ENCODE peak calls at places on chromosomes 13 and 19, in eight cellular contexts. B is upper lobe of left lung, Y is HepG2, E is HCT116, Q is Panc1, G is GM23338, T is K562, U is GM12878. D is an unnamed sample.

GRCh38 chr13:112839347-112840105 is 129.5 kb upstream of the MCF2L start:
- ATAC-seq in B (peak), Y (peak), E (no peak), Q (no peak), G (no peak), T (no peak), U (no peak), D (peak)

GRCh38 chr13:48817166-48817802 is 158.4 kb upstream of the FNDC3A start:
- ATAC-seq in B (no peak), Y (peak), E (no peak), Q (no peak), G (no peak), T (no peak), U (no peak), D (no peak)

GRCh38 chr13:52929826-52930225 is 81.4 kb upstream of the PCDH8 start:
- ATAC-seq in B (no peak), Y (no peak), E (no peak), Q (no peak), G (no peak), T (no peak), U (no peak), D (no peak)

GRCh38 chr19:1768248-1768647 is 14.9 kb downstream of the ONECUT3 start:
- ATAC-seq in B (no peak), Y (peak), E (no peak), Q (no peak), G (peak), T (peak), U (no peak), D (no peak)

GRCh38 chr19:46784262-46785053 is 3.9 kb downstream of the SLC1A5 start:
- ATAC-seq in B (peak), Y (peak), E (peak), Q (peak), G (peak), T (peak), U (peak), D (peak)

GRCh38 chr13:112859128-112859816 is 109.7 kb upstream of the MCF2L start:
- ATAC-seq in B (no peak), Y (no peak), E (no peak), Q (no peak), G (no peak), T (no peak), U (no peak), D (no peak)

GRCh38 chr13:98761979-98762616 is 9.6 kb upstream of the SLC15A1 start:
- ATAC-seq in B (peak), Y (peak), E (no peak), Q (no peak), G (no peak), T (no peak), U (peak), D (no peak)

GRCh38 chr19:41325947-41326706 is 16.2 kb downstream of the CCDC97 start:
- ATAC-seq in B (no peak), Y (peak), E (no peak), Q (no peak), G (peak), T (no peak), U (peak), D (no peak)

GRCh38 chr13:110471156-110471832 is 90.2 kb downstream of the RAB20 start:
- ATAC-seq in B (peak), Y (no peak), E (no peak), Q (no peak), G (no peak), T (peak), U (peak), D (peak)

GRCh38 chr13:43196171-43196611 is 172.8 kb downstream of the DNAJC15 start:
- ATAC-seq in B (peak), Y (no peak), E (no peak), Q (no peak), G (no peak), T (no peak), U (no peak), D (peak)

GRCh38 chr19:54335979-54336892 is 2.7 kb downstream of the LILRA4 start:
- ATAC-seq in B (no peak), Y (no peak), E (no peak), Q (peak), G (no peak), T (no peak), U (no peak), D (no peak)

DNA sequence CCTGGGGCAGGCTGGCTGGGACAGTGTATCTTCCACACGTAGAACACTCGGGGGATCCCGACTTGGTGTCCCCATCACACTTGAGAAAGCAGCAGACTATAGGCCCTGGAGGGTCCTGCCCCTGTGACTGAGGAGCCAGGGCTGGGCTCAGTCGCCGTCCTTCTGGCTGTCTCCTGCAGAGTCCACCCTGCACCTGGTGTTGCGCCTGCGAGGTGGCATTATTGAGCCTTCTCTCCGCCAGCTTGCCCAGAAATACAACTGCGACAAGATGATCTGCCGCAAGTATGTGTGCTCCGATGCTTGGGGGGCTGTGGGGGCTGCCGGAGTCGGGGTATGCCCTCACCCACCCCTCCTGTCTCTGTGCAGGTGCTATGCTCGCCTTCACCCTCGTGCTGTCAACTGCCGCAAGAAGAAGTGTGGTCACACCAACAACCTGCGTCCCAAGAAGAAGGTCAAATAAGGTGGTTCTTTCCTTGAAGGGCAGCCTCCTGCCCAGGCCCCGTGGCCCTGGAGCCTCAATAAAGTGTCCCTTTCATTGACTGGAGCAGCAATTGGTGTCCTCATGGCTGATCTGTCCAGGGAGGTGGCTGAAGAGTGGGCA is 3.1 kb downstream of the UBA52 start:
- ATAC-seq in B (no peak), Y (no peak), E (no peak), Q (no peak), G (no peak), T (no peak), U (no peak), D (no peak)
- TF ChIP-seq POLR2AphosphoS5 in B (no peak), Y (no peak), E (no peak), Q (no peak), G (no peak), T (no peak), U (no peak), D (no peak)

GRCh38 chr13:41139296-41139966 is 6.8 kb upstream of the KBTBD6 start:
- ATAC-seq in B (no peak), Y (no peak), E (no peak), Q (peak), G (no peak), T (no peak), U (peak), D (no peak)

GRCh38 chr13:41145136-41145908 is 12.7 kb upstream of the KBTBD6 start:
- ATAC-seq in B (no peak), Y (no peak), E (no peak), Q (no peak), G (no peak), T (no peak), U (no peak), D (no peak)

GRCh38 chr13:41150058-41150457 is 17.5 kb upstream of the KBTBD6 start:
- ATAC-seq in B (no peak), Y (no peak), E (no peak), Q (no peak), G (no peak), T (no peak), U (no peak), D (no peak)

GRCh38 chr13:41148421-41149283 is 16.1 kb upstream of the KBTBD6 start:
- ATAC-seq in B (no peak), Y (no peak), E (no peak), Q (no peak), G (no peak), T (no peak), U (no peak), D (no peak)

GRCh38 chr13:41144576-41144975 is 12.0 kb upstream of the KBTBD6 start:
- ATAC-seq in B (no peak), Y (no peak), E (no peak), Q (no peak), G (no peak), T (no peak), U (no peak), D (no peak)
- H3K27ac ChIP-seq in B (no peak), Y (no peak), E (no peak), Q (no peak), G (no peak), T (no peak), U (no peak), D (no peak)

GRCh38 chr19:8501547-8501946 is 893 bp downstream of the PRAM1 start:
- ATAC-seq in B (no peak), Y (no peak), E (no peak), Q (no peak), G (no peak), T (no peak), U (no peak), D (no peak)
- TF ChIP-seq POLR2AphosphoS5 in B (no peak), Y (no peak), E (no peak), Q (no peak), G (no peak), T (no peak), U (no peak), D (no peak)

GRCh38 chr19:36150586-36150985 is 1.7 kb downstream of the COX7A1 start:
- ATAC-seq in B (no peak), Y (no peak), E (no peak), Q (no peak), G (no peak), T (no peak), U (no peak), D (no peak)
- H3K27ac ChIP-seq in B (peak), Y (no peak), E (no peak), Q (no peak), G (no peak), T (no peak), U (no peak), D (peak)

DNA sequence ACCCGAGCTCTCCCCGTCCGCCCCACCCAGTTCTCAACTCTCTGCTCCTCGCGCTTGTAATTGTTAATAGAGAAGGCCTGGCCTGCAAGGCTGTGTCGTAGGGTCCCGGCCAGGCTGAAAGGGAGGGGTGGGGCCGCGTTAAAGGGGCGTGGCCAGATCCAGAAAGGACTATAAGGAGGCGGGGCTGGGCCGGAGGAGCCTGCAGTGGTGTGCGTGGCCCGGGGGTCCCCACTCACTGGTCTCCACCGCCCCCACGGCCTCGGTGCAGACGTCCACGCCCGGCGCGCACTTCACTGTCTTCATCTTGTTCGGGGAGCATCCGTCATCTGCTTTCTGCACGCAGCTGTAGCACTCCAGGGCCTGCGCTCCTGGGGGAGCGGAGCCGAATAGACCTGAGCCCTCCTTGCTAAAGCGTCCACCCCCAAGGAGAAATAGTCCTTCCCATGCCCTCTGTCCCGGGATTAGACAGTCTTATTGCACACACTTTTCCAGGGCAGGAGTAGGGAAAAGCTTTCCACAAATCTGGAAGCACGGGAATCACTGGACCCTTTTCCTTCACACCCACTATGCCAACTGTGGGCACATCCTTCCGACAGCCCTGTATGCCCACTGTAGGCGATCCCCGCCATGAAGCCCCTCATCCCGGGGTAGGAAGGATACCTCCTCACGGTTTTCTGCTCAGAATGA is 1.2 kb downstream of the LYPD3 start:
- ATAC-seq in B (peak), Y (peak), E (peak), Q (peak), G (peak), T (peak), U (peak), D (peak)
- TF ChIP-seq POLR2AphosphoS5 in B (no peak), Y (no peak), E (no peak), Q (no peak), G (no peak), T (no peak), U (no peak), D (peak)

GRCh38 chr19:18543814-18544475 is 572 bp upstream of the FKBP8 start:
- ATAC-seq in B (peak), Y (peak), E (peak), Q (peak), G (peak), T (peak), U (peak), D (peak)

GRCh38 chr19:18541258-18541991 is 1.9 kb downstream of the FKBP8 start:
- ATAC-seq in B (no peak), Y (no peak), E (no peak), Q (no peak), G (no peak), T (no peak), U (no peak), D (no peak)

GRCh38 chr19:18541992-18542935 is 1.1 kb downstream of the FKBP8 start:
- ATAC-seq in B (no peak), Y (no peak), E (no peak), Q (no peak), G (peak), T (no peak), U (no peak), D (no peak)

GRCh38 chr19:18539372-18539771 is 4.0 kb downstream of the FKBP8 start:
- ATAC-seq in B (no peak), Y (no peak), E (no peak), Q (no peak), G (no peak), T (no peak), U (no peak), D (no peak)

DNA sequence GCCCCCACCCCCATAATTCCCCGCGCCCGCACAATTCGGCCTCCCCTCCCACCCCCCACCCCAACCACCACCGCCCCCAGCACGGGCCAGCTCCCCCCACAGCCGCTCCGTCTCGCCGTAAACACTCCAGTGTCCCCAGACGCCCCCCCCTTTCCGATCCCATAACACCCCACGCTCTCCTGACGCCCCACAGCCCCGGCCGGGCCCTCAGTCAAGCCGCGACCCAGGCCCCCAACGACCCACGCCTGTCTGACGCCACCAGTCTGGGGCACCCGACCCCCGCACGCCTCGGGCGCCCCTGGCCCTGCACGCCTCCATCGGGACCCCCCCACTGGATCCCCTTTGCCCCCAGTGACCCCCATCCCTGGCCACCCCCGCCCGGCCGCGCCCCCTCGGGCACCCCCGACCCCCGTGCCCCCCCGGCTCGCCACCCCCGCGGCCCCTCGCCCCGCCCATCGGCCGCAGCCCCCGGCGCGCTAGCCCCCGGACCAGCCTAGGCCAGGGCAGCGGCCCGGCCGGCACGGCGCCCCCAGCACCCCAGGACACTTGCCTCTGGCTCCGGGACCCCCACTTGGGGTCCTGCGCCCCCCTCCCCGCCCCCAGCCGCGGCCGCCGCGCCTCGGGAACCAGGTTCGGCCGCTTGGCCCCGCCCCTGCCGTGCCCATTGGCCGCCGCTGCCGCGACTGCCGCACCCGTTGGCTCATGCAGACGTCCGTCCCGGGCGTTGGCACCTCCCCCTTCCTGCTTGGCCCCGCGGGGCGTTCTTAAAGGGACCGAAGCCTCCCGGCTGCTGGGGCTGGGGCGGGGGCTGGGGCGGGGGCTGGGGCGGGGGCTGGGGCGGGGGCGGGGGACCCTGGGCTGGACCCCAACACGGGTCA is at the start of gene FKBP8:
- ATAC-seq in B (peak), Y (peak), E (peak), Q (peak), G (peak), T (peak), U (peak), D (peak)
- H3K27ac ChIP-seq in B (peak), Y (no peak), E (peak), Q (peak), G (peak), T (peak), U (peak), D (peak)

GRCh38 chr19:10681658-10682057 is 19.6 kb upstream of the QTRT1 start:
- ATAC-seq in B (no peak), Y (no peak), E (peak), Q (no peak), G (no peak), T (no peak), U (no peak), D (no peak)

GRCh38 chr19:10683582-10683981 is 17.7 kb upstream of the QTRT1 start:
- ATAC-seq in B (no peak), Y (no peak), E (no peak), Q (no peak), G (no peak), T (no peak), U (no peak), D (no peak)

GRCh38 chr19:10680545-10681135 is 20.6 kb upstream of the QTRT1 start:
- ATAC-seq in B (no peak), Y (no peak), E (no peak), Q (no peak), G (no peak), T (no peak), U (no peak), D (no peak)

GRCh38 chr19:10683064-10683426 is 18.2 kb upstream of the QTRT1 start:
- ATAC-seq in B (no peak), Y (no peak), E (no peak), Q (no peak), G (no peak), T (no peak), U (no peak), D (no peak)

GRCh38 chr19:10682397-10683063 is 18.7 kb upstream of the QTRT1 start:
- ATAC-seq in B (no peak), Y (no peak), E (no peak), Q (peak), G (peak), T (no peak), U (no peak), D (no peak)
- TF ChIP-seq POLR2AphosphoS5 in B (no peak), Y (no peak), E (no peak), Q (no peak), G (no peak), T (peak), U (peak), D (no peak)

D was measured in gastroesophageal sphincter.